ENCODE peak calls at places on chromosomes 7 and 10, in five cellular contexts. F is activated B cell treated with CpG ODN at 0.5 μM for 24 hours, A is sciatic nerve, B is cardiac muscle cell, G is left lung. T is an unnamed sample.

GRCh38 chr7:152142976-152143665 is 117.6 kb downstream of the GALNT11 start:
- DNase-seq in B (no peak), G (no peak), F (no peak), A (no peak), T (no peak)

GRCh38 chr7:73742753-73743641 is 4.4 kb upstream of the ABHD11 start:
- DNase-seq in A (no peak), F (no peak), B (no peak), G (peak), T (peak)

GRCh38 chr10:113062977-113063967 is 113.2 kb downstream of the TCF7L2 start:
- DNase-seq in G (no peak), F (no peak), A (no peak), B (peak), T (no peak)

GRCh38 chr10:132860527-132860926 is 74.6 kb upstream of the NKX6-2 start:
- DNase-seq in F (peak), A (peak), G (peak), B (no peak), T (no peak)

GRCh38 chr10:11642558-11642957 is 31.1 kb upstream of the USP6NL start:
- DNase-seq in B (peak), G (no peak), F (no peak), A (no peak), T (no peak)

GRCh38 chr7:106009511-106010226 is 46.6 kb downstream of the CDHR3 start:
- DNase-seq in A (peak), B (peak), G (peak), F (peak), T (peak)

GRCh38 chr7:45685619-45686240 is 111.6 kb downstream of the ADCY1 start:
- DNase-seq in F (no peak), B (no peak), G (no peak), A (peak), T (no peak)

GRCh38 chr10:5524721-5525531 is at the start of gene CALML3:
- DNase-seq in G (no peak), F (peak), A (peak), B (no peak), T (no peak)

GRCh38 chr10:93080350-93081046 is 6.8 kb downstream of the CYP26A1 start:
- DNase-seq in A (peak), F (no peak), B (peak), G (no peak), T (peak)

GRCh38 chr10:50224330-50224952 is 26.9 kb downstream of the ASAH2 start:
- DNase-seq in A (no peak), B (peak), G (no peak), F (no peak), T (peak)

GRCh38 chr7:41219276-41219675 is 483.6 kb downstream of the INHBA start:
- DNase-seq in B (peak), G (no peak), F (no peak), A (no peak), T (no peak)

GRCh38 chr7:114986805-114987204 is 64.9 kb downstream of the MDFIC start:
- DNase-seq in A (no peak), G (no peak), F (no peak), B (peak), T (no peak)

GRCh38 chr7:154905615-154906014 is 97.3 kb downstream of the PAXIP1 start:
- DNase-seq in G (no peak), F (no peak), B (no peak), A (no peak), T (no peak)

GRCh38 chr7:32091608-32092210 is 21.5 kb upstream of the PDE1C start:
- DNase-seq in A (no peak), F (no peak), B (peak), G (no peak), T (no peak)

GRCh38 chr7:135650831-135651573 is 11.3 kb upstream of the STMP1 start:
- DNase-seq in F (no peak), A (no peak), B (peak), G (no peak), T (no peak)

GRCh38 chr10:91788527-91788926 is 9.7 kb upstream of the TNKS2 start:
- DNase-seq in G (no peak), A (no peak), B (no peak), F (no peak), T (no peak)

GRCh38 chr7:41053830-41054229 is 649.1 kb downstream of the INHBA start:
- DNase-seq in A (no peak), F (no peak), B (no peak), G (no peak), T (no peak)

T was measured in endothelial cell.